ENCODE peak calls at places on chromosomes 7 and 10, in seven cellular contexts. One of them, this sample, is unnamed. For H3K4me1, the result is how much of the 10 kb centered on the place peaks cover.

GRCh38 chr7:45295222-45295621 is 137.6 kb downstream of the RAMP3 start:
- DNase-seq in IMR-90: no peak
- DNase-seq in spleen: no peak
- DNase-seq in K562: no peak
- DNase-seq in A549: no peak
- DNase-seq in adrenal gland: no peak
- DNase-seq in sigmoid colon: no peak
- DNase-seq in this sample: no peak

GRCh38 chr10:131070856-131071255 is 240.7 kb downstream of the TCERG1L start:
- DNase-seq in IMR-90: no peak
- DNase-seq in adrenal gland: peak
- DNase-seq in K562: no peak
- DNase-seq in spleen: peak
- DNase-seq in A549: no peak
- DNase-seq in sigmoid colon: peak
- DNase-seq in this sample: no peak

GRCh38 chr10:36188461-36188860 is 546.4 kb upstream of the FZD8 start:
- DNase-seq in IMR-90: no peak
- DNase-seq in spleen: no peak
- DNase-seq in K562: no peak
- DNase-seq in sigmoid colon: no peak
- DNase-seq in adrenal gland: no peak
- DNase-seq in A549: no peak
- DNase-seq in this sample: no peak

GRCh38 chr10:100186813-100187212 is 984 bp upstream of the ERLIN1 start:
- DNase-seq in sigmoid colon: peak
- DNase-seq in IMR-90: no peak
- DNase-seq in K562: peak
- DNase-seq in A549: no peak
- DNase-seq in spleen: peak
- DNase-seq in adrenal gland: peak
- DNase-seq in this sample: no peak

GRCh38 chr10:84469470-84469869 is 141.1 kb downstream of the CCSER2 start:
- DNase-seq in A549: peak
- DNase-seq in IMR-90: no peak
- DNase-seq in sigmoid colon: no peak
- DNase-seq in spleen: no peak
- DNase-seq in K562: no peak
- DNase-seq in adrenal gland: no peak
- DNase-seq in this sample: no peak

GRCh38 chr10:72846225-72846624 is 47.3 kb upstream of the OIT3 start:
- DNase-seq in sigmoid colon: no peak
- DNase-seq in A549: peak
- DNase-seq in adrenal gland: no peak
- DNase-seq in spleen: no peak
- DNase-seq in IMR-90: peak
- DNase-seq in K562: no peak
- DNase-seq in this sample: no peak

GRCh38 chr10:26438534-26439269 is 561 bp downstream of the APBB1IP start:
- DNase-seq in K562: no peak
- DNase-seq in adrenal gland: peak
- DNase-seq in A549: no peak
- DNase-seq in sigmoid colon: peak
- DNase-seq in spleen: peak
- DNase-seq in IMR-90: no peak
- DNase-seq in this sample: no peak

GRCh38 chr10:22026287-22026686 is 22.8 kb upstream of the DNAJC1 start:
- DNase-seq in sigmoid colon: no peak
- DNase-seq in adrenal gland: no peak
- DNase-seq in A549: no peak
- DNase-seq in K562: no peak
- DNase-seq in IMR-90: no peak
- DNase-seq in spleen: no peak
- DNase-seq in this sample: no peak

GRCh38 chr10:113129117-113129516 is 179.1 kb downstream of the TCF7L2 start:
- DNase-seq in IMR-90: no peak
- DNase-seq in K562: no peak
- DNase-seq in sigmoid colon: no peak
- DNase-seq in spleen: no peak
- DNase-seq in A549: no peak
- DNase-seq in adrenal gland: no peak
- DNase-seq in this sample: no peak

GRCh38 chr7:44639701-44640321 is 33.4 kb downstream of the OGDH start:
- DNase-seq in IMR-90: peak
- DNase-seq in sigmoid colon: no peak
- DNase-seq in spleen: no peak
- DNase-seq in adrenal gland: peak
- DNase-seq in K562: no peak
- DNase-seq in A549: peak
- DNase-seq in this sample: no peak

GRCh38 chr7:120327054-120327453 is 54.1 kb downstream of the KCND2 start:
- DNase-seq in IMR-90: no peak
- DNase-seq in spleen: no peak
- DNase-seq in adrenal gland: no peak
- DNase-seq in A549: no peak
- DNase-seq in sigmoid colon: no peak
- DNase-seq in K562: no peak
- DNase-seq in this sample: no peak

GRCh38 chr10:110558034-110558433 is 9.5 kb upstream of the SMC3 start:
- DNase-seq in spleen: no peak
- DNase-seq in adrenal gland: no peak
- DNase-seq in A549: no peak
- DNase-seq in sigmoid colon: no peak
- DNase-seq in IMR-90: no peak
- DNase-seq in K562: no peak
- DNase-seq in this sample: no peak

GRCh38 chr7:39085189-39085588 is 107.5 kb downstream of the POU6F2 start:
- DNase-seq in adrenal gland: no peak
- DNase-seq in spleen: no peak
- DNase-seq in sigmoid colon: no peak
- DNase-seq in IMR-90: no peak
- DNase-seq in K562: no peak
- DNase-seq in A549: no peak
- DNase-seq in this sample: no peak

GRCh38 chr7:25584557-25584956 is 356.3 kb upstream of the NPVF start:
- DNase-seq in K562: no peak
- DNase-seq in adrenal gland: no peak
- DNase-seq in spleen: no peak
- DNase-seq in A549: no peak
- DNase-seq in IMR-90: no peak
- DNase-seq in sigmoid colon: no peak
- DNase-seq in this sample: no peak

DNA sequence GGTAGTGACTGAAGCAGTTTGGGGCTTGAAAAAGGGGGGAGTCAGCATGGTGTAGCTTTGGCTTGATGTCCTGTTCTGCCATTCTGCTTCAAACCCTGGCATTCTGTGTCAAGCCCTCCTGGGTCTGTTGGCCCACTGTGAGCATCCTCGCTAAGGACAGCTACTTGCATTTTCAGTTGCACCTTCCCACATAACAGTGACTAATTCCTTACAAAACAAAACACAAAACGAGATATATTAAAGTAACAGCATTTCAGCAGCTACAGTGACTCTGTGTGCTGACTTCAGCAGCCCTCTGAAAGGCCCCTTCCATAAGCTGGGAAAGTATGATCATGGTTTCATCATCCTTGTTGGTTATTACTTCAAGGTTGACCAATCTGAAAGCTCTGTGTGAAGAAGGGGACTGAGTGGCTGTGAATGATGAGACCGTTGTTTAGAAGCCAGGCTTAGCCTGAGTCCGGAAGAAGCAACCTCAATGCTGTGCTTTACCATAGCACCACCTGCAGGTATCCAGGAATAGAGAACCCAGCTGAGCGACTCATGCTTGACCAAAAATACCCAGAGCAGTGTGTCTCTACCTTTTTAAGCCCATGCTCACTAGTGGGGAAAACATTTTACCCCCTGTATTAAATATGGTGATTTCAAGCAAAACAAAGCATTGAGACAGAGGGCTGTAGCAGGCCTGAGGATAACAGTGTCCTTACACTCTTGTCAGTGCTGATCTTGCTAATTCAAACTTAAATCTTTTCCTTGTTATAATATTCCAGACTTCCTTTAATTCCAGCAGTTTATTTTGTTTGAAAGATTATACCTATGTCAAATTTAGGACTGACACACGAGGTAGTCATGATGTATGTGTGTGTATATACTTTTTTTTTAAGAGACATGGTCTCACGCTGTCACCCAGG is 42.6 kb upstream of the CC2D2B start:
- DNase-seq in A549: peak
- DNase-seq in K562: peak
- DNase-seq in IMR-90: peak
- DNase-seq in adrenal gland: peak
- DNase-seq in sigmoid colon: no peak
- DNase-seq in spleen: no peak
- DNase-seq in this sample: no peak
- TF ChIP-seq POLR2A in A549: no peak
- TF ChIP-seq POLR2A in K562: no peak
- TF ChIP-seq POLR2A in IMR-90: no peak
- TF ChIP-seq POLR2A in adrenal gland: no peak
- TF ChIP-seq POLR2A in sigmoid colon: no peak
- TF ChIP-seq POLR2A in spleen: no peak
- TF ChIP-seq POLR2A in this sample: no peak

GRCh38 chr10:70508912-70509366 is 30.4 kb downstream of the PALD1 start:
- DNase-seq in K562: peak
- DNase-seq in sigmoid colon: peak
- DNase-seq in adrenal gland: peak
- DNase-seq in A549: no peak
- DNase-seq in spleen: no peak
- DNase-seq in IMR-90: peak
- DNase-seq in this sample: no peak

GRCh38 chr10:70512149-70512611 is 33.6 kb downstream of the PALD1 start:
- DNase-seq in adrenal gland: no peak
- DNase-seq in K562: no peak
- DNase-seq in sigmoid colon: no peak
- DNase-seq in spleen: no peak
- DNase-seq in A549: no peak
- DNase-seq in IMR-90: peak
- DNase-seq in this sample: no peak

GRCh38 chr10:70510453-70510852 is 31.9 kb downstream of the PALD1 start:
- DNase-seq in spleen: no peak
- DNase-seq in sigmoid colon: no peak
- DNase-seq in IMR-90: no peak
- DNase-seq in A549: no peak
- DNase-seq in adrenal gland: no peak
- DNase-seq in K562: no peak
- DNase-seq in this sample: no peak

GRCh38 chr10:70510904-70511303 is 32.3 kb downstream of the PALD1 start:
- DNase-seq in spleen: no peak
- DNase-seq in A549: no peak
- DNase-seq in adrenal gland: no peak
- DNase-seq in sigmoid colon: no peak
- DNase-seq in IMR-90: no peak
- DNase-seq in K562: no peak
- DNase-seq in this sample: no peak

DNA sequence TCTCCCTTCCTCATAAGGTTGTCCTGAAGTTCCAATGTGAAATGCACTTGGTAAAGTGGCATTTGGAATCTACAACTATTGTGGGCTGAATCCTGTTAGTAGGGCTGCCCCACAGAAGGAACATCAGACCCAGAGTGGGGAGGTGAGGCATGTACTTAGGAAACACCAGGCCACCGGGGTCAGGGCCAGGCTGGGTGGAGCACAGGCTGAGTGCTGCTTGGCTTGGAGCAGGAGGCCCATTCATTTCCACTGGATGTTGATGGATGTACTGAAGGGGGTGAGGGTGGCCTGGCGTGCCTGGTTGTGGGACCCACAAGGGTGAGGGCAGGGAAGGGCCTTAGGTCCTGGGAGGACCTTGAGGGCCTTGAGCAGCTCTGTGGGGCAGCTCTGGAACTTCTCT is 30.8 kb downstream of the PALD1 start:
- DNase-seq in K562: no peak
- DNase-seq in spleen: no peak
- DNase-seq in adrenal gland: no peak
- DNase-seq in A549: no peak
- DNase-seq in sigmoid colon: no peak
- DNase-seq in IMR-90: no peak
- DNase-seq in this sample: no peak
- H3K4me1 ChIP-seq in K562: under half
- H3K4me1 ChIP-seq in spleen: under half
- H3K4me1 ChIP-seq in adrenal gland: under half
- H3K4me1 ChIP-seq in A549: under half
- H3K4me1 ChIP-seq in sigmoid colon: half or more
- H3K4me1 ChIP-seq in IMR-90: under half
- H3K4me1 ChIP-seq in this sample: under half

GRCh38 chr10:8614054-8614565 is 559.6 kb downstream of the GATA3 start:
- DNase-seq in IMR-90: no peak
- DNase-seq in spleen: no peak
- DNase-seq in K562: no peak
- DNase-seq in sigmoid colon: no peak
- DNase-seq in A549: no peak
- DNase-seq in adrenal gland: no peak
- DNase-seq in this sample: no peak

GRCh38 chr10:8618834-8619233 is 564.3 kb downstream of the GATA3 start:
- DNase-seq in IMR-90: no peak
- DNase-seq in spleen: no peak
- DNase-seq in A549: peak
- DNase-seq in adrenal gland: no peak
- DNase-seq in sigmoid colon: no peak
- DNase-seq in K562: no peak
- DNase-seq in this sample: no peak

GRCh38 chr10:8617792-8618191 is 563.3 kb downstream of the GATA3 start:
- DNase-seq in IMR-90: no peak
- DNase-seq in spleen: no peak
- DNase-seq in adrenal gland: no peak
- DNase-seq in A549: no peak
- DNase-seq in sigmoid colon: no peak
- DNase-seq in K562: no peak
- DNase-seq in this sample: no peak

GRCh38 chr10:8615118-8615517 is 560.6 kb downstream of the GATA3 start:
- DNase-seq in adrenal gland: no peak
- DNase-seq in sigmoid colon: no peak
- DNase-seq in IMR-90: no peak
- DNase-seq in A549: no peak
- DNase-seq in K562: no peak
- DNase-seq in spleen: no peak
- DNase-seq in this sample: no peak

DNA sequence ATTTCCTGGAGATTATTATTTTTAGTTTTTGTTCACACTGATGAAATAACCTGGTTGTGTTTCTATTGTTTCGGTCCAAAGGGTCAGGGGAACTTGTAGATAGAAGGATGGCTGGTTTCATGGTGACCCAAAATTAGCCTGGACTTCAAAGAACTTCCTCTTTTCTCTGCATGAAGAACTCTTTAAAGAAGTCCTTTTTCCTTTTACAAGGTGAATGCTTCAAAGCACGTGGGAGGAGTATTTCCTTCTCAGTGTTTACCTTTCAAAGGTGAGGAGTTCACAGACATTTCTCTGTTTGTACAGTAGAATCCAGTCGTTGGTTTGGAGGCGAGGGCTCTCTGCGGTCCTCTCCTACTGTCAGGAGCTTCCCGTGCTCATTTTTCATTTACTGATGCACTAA is 561.7 kb downstream of the GATA3 start:
- DNase-seq in sigmoid colon: no peak
- DNase-seq in IMR-90: no peak
- DNase-seq in spleen: no peak
- DNase-seq in A549: no peak
- DNase-seq in adrenal gland: no peak
- DNase-seq in K562: no peak
- DNase-seq in this sample: no peak
- H3K27ac ChIP-seq in sigmoid colon: no peak
- H3K27ac ChIP-seq in IMR-90: no peak
- H3K27ac ChIP-seq in spleen: no peak
- H3K27ac ChIP-seq in A549: peak
- H3K27ac ChIP-seq in adrenal gland: no peak
- H3K27ac ChIP-seq in K562: no peak
- H3K27ac ChIP-seq in this sample: no peak

GRCh38 chr7:128409435-128410091 is at the start of gene IMPDH1:
- DNase-seq in IMR-90: peak
- DNase-seq in sigmoid colon: peak
- DNase-seq in A549: peak
- DNase-seq in K562: peak
- DNase-seq in spleen: peak
- DNase-seq in adrenal gland: peak
- DNase-seq in this sample: no peak
- TF ChIP-seq POLR2A in IMR-90: no peak
- TF ChIP-seq POLR2A in sigmoid colon: no peak
- TF ChIP-seq POLR2A in A549: peak
- TF ChIP-seq POLR2A in K562: peak
- TF ChIP-seq POLR2A in spleen: peak
- TF ChIP-seq POLR2A in adrenal gland: no peak
- TF ChIP-seq POLR2A in this sample: peak

This sample was measured in vagina.